ENCODE peak calls at places on chromosomes 2 and 18, in six cellular contexts. One of them, this sample, is unnamed.

GRCh38 chr2:241893265-241893664 is 23.7 kb downstream of the RTP5 start:
- DNase-seq in GM12865: no peak
- DNase-seq in adrenal gland: no peak
- DNase-seq in Calu3: no peak
- DNase-seq in A172: no peak
- DNase-seq in left lung: peak; percentile 12
- DNase-seq in this sample: no peak

GRCh38 chr2:69608109-69608508 is 35.4 kb downstream of the AAK1 start:
- DNase-seq in left lung: no peak
- DNase-seq in Calu3: no peak
- DNase-seq in adrenal gland: no peak
- DNase-seq in GM12865: no peak
- DNase-seq in A172: no peak
- DNase-seq in this sample: no peak

GRCh38 chr2:53104263-53104662 is 663.3 kb upstream of the CHAC2 start:
- DNase-seq in left lung: no peak
- DNase-seq in A172: peak; percentile 91
- DNase-seq in GM12865: no peak
- DNase-seq in Calu3: peak; percentile 56
- DNase-seq in adrenal gland: no peak
- DNase-seq in this sample: no peak

GRCh38 chr2:122203523-122203922 is 448.1 kb downstream of the TSN start:
- DNase-seq in GM12865: no peak
- DNase-seq in adrenal gland: no peak
- DNase-seq in A172: no peak
- DNase-seq in Calu3: no peak
- DNase-seq in left lung: no peak
- DNase-seq in this sample: no peak

GRCh38 chr2:96241901-96242611 is 23.7 kb downstream of the TMEM127 start:
- DNase-seq in Calu3: no peak
- DNase-seq in GM12865: peak; percentile 89
- DNase-seq in adrenal gland: peak; percentile 78
- DNase-seq in left lung: peak; percentile 74
- DNase-seq in A172: peak; percentile 89
- DNase-seq in this sample: peak; percentile 72

GRCh38 chr2:227052879-227053278 is 111.1 kb downstream of the COL4A4 start:
- DNase-seq in left lung: no peak
- DNase-seq in GM12865: no peak
- DNase-seq in Calu3: no peak
- DNase-seq in A172: no peak
- DNase-seq in adrenal gland: no peak
- DNase-seq in this sample: no peak

GRCh38 chr2:173544621-173545363 is 190.1 kb downstream of the CDCA7 start:
- DNase-seq in adrenal gland: no peak
- DNase-seq in GM12865: no peak
- DNase-seq in Calu3: peak; percentile 36
- DNase-seq in A172: no peak
- DNase-seq in left lung: no peak
- DNase-seq in this sample: no peak

GRCh38 chr2:37802106-37802791 is 122.8 kb upstream of the RMDN2 start:
- DNase-seq in A172: peak; percentile 40
- DNase-seq in Calu3: peak; percentile 44
- DNase-seq in adrenal gland: no peak
- DNase-seq in left lung: peak; percentile 78
- DNase-seq in GM12865: no peak
- DNase-seq in this sample: no peak

GRCh38 chr2:111036042-111036441 is 84.7 kb upstream of the BCL2L11 start:
- DNase-seq in A172: no peak
- DNase-seq in GM12865: peak; percentile 56
- DNase-seq in left lung: no peak
- DNase-seq in Calu3: no peak
- DNase-seq in adrenal gland: no peak
- DNase-seq in this sample: no peak

GRCh38 chr2:11177871-11178598 is 22.8 kb downstream of the SLC66A3 start:
- DNase-seq in Calu3: no peak
- DNase-seq in GM12865: no peak
- DNase-seq in A172: no peak
- DNase-seq in adrenal gland: no peak
- DNase-seq in left lung: no peak
- DNase-seq in this sample: no peak

GRCh38 chr2:168894101-168894500 is 3.9 kb upstream of the SPC25 start:
- DNase-seq in left lung: no peak
- DNase-seq in A172: no peak
- DNase-seq in adrenal gland: no peak
- DNase-seq in GM12865: no peak
- DNase-seq in Calu3: no peak
- DNase-seq in this sample: no peak

GRCh38 chr2:21008014-21008789 is 35.7 kb downstream of the APOB start:
- DNase-seq in left lung: no peak
- DNase-seq in adrenal gland: no peak
- DNase-seq in A172: no peak
- DNase-seq in Calu3: no peak
- DNase-seq in GM12865: no peak
- DNase-seq in this sample: no peak

GRCh38 chr2:127508025-127508620 is 18.2 kb downstream of the IWS1 start:
- DNase-seq in Calu3: no peak
- DNase-seq in left lung: no peak
- DNase-seq in A172: no peak
- DNase-seq in adrenal gland: no peak
- DNase-seq in GM12865: no peak
- DNase-seq in this sample: no peak

GRCh38 chr18:6609882-6610281 is 119.6 kb upstream of the ARHGAP28 start:
- DNase-seq in left lung: no peak
- DNase-seq in A172: no peak
- DNase-seq in adrenal gland: no peak
- DNase-seq in Calu3: no peak
- DNase-seq in GM12865: no peak
- DNase-seq in this sample: no peak

GRCh38 chr18:52236134-52236533 is 103.9 kb upstream of the DCC start:
- DNase-seq in GM12865: no peak
- DNase-seq in A172: peak; percentile 12
- DNase-seq in Calu3: no peak
- DNase-seq in left lung: no peak
- DNase-seq in adrenal gland: no peak
- DNase-seq in this sample: no peak

GRCh38 chr2:149164827-149165226 is 126.3 kb downstream of the LYPD6B start:
- DNase-seq in GM12865: no peak
- DNase-seq in A172: no peak
- DNase-seq in Calu3: no peak
- DNase-seq in left lung: no peak
- DNase-seq in adrenal gland: no peak
- DNase-seq in this sample: no peak

GRCh38 chr2:9029721-9030120 is 26.2 kb upstream of the MBOAT2 start:
- DNase-seq in left lung: no peak
- DNase-seq in Calu3: no peak
- DNase-seq in A172: no peak
- DNase-seq in adrenal gland: no peak
- DNase-seq in GM12865: no peak
- DNase-seq in this sample: no peak

GRCh38 chr18:3869848-3870247 is 419.9 kb downstream of the TGIF1 start:
- DNase-seq in A172: peak; percentile 72
- DNase-seq in left lung: no peak
- DNase-seq in Calu3: peak; percentile 7
- DNase-seq in adrenal gland: no peak
- DNase-seq in GM12865: peak; percentile 16
- DNase-seq in this sample: peak; percentile 59

GRCh38 chr2:230956827-230957755 is 32.0 kb upstream of the GPR55 start:
- DNase-seq in GM12865: peak; percentile 96
- DNase-seq in A172: peak; percentile 81
- DNase-seq in Calu3: peak; percentile 27
- DNase-seq in adrenal gland: peak; percentile 61
- DNase-seq in left lung: peak; percentile 54
- DNase-seq in this sample: no peak

GRCh38 chr18:55353806-55354205 is 234.2 kb downstream of the TCF4 start:
- DNase-seq in Calu3: no peak
- DNase-seq in adrenal gland: no peak
- DNase-seq in A172: no peak
- DNase-seq in left lung: no peak
- DNase-seq in GM12865: no peak
- DNase-seq in this sample: peak; percentile 23

GRCh38 chr18:3910507-3910906 is 460.5 kb downstream of the TGIF1 start:
- DNase-seq in GM12865: no peak
- DNase-seq in left lung: no peak
- DNase-seq in Calu3: no peak
- DNase-seq in adrenal gland: no peak
- DNase-seq in A172: no peak
- DNase-seq in this sample: no peak

GRCh38 chr2:64914735-64915509 is 74.3 kb upstream of the SLC1A4 start:
- DNase-seq in Calu3: no peak
- DNase-seq in left lung: no peak
- DNase-seq in A172: no peak
- DNase-seq in adrenal gland: no peak
- DNase-seq in GM12865: peak; percentile 96
- DNase-seq in this sample: peak; percentile 74

GRCh38 chr2:88764850-88765153 is 73.3 kb downstream of the RPIA start:
- DNase-seq in Calu3: no peak
- DNase-seq in left lung: no peak
- DNase-seq in GM12865: no peak
- DNase-seq in A172: no peak
- DNase-seq in adrenal gland: no peak
- DNase-seq in this sample: no peak

GRCh38 chr18:21550510-21550970 is 50.0 kb downstream of the ESCO1 start:
- DNase-seq in A172: no peak
- DNase-seq in left lung: no peak
- DNase-seq in Calu3: no peak
- DNase-seq in GM12865: no peak
- DNase-seq in adrenal gland: no peak
- DNase-seq in this sample: no peak

GRCh38 chr2:126761256-126761980 is 105.5 kb downstream of the GYPC start:
- DNase-seq in GM12865: no peak
- DNase-seq in Calu3: no peak
- DNase-seq in left lung: no peak
- DNase-seq in A172: no peak
- DNase-seq in adrenal gland: peak; percentile 50
- DNase-seq in this sample: no peak

GRCh38 chr2:74036450-74037175 is 51.9 kb downstream of the TET3 start:
- DNase-seq in adrenal gland: no peak
- DNase-seq in Calu3: no peak
- DNase-seq in A172: no peak
- DNase-seq in left lung: no peak
- DNase-seq in GM12865: no peak
- DNase-seq in this sample: no peak

GRCh38 chr2:19648583-19648982 is 253.2 kb downstream of the TTC32 start:
- DNase-seq in left lung: no peak
- DNase-seq in adrenal gland: no peak
- DNase-seq in GM12865: no peak
- DNase-seq in Calu3: no peak
- DNase-seq in A172: peak; percentile 70
- DNase-seq in this sample: no peak

GRCh38 chr2:37156071-37156856 is 516 bp downstream of the EIF2AK2 start:
- DNase-seq in GM12865: peak; percentile 37
- DNase-seq in A172: peak; percentile 52
- DNase-seq in adrenal gland: peak; percentile 78
- DNase-seq in Calu3: peak; percentile 46
- DNase-seq in left lung: peak; percentile 47
- DNase-seq in this sample: peak; percentile 51

GRCh38 chr2:237527766-237528165 is 38.6 kb upstream of the PRLH start:
- DNase-seq in GM12865: no peak
- DNase-seq in Calu3: no peak
- DNase-seq in left lung: no peak
- DNase-seq in adrenal gland: no peak
- DNase-seq in A172: no peak
- DNase-seq in this sample: no peak

GRCh38 chr2:72950558-72951255 is 33.4 kb downstream of the EMX1 start:
- DNase-seq in Calu3: no peak
- DNase-seq in adrenal gland: no peak
- DNase-seq in left lung: no peak
- DNase-seq in A172: no peak
- DNase-seq in GM12865: no peak
- DNase-seq in this sample: no peak

GRCh38 chr18:48230459-48231113 is 178.6 kb downstream of the ZBTB7C start:
- DNase-seq in A172: peak; percentile 57
- DNase-seq in GM12865: peak; percentile 54
- DNase-seq in left lung: peak; percentile 70
- DNase-seq in Calu3: peak; percentile 65
- DNase-seq in adrenal gland: peak; percentile 91
- DNase-seq in this sample: peak; percentile 64

GRCh38 chr2:169822785-169823392 is 1.8 kb downstream of the METTL5 start:
- DNase-seq in GM12865: no peak
- DNase-seq in adrenal gland: no peak
- DNase-seq in A172: no peak
- DNase-seq in left lung: no peak
- DNase-seq in Calu3: no peak
- DNase-seq in this sample: no peak

GRCh38 chr2:138307099-138307498 is 194.5 kb upstream of the SPOPL start:
- DNase-seq in Calu3: no peak
- DNase-seq in A172: no peak
- DNase-seq in adrenal gland: no peak
- DNase-seq in GM12865: no peak
- DNase-seq in left lung: no peak
- DNase-seq in this sample: no peak

GRCh38 chr2:127641846-127642510 is 4.0 kb upstream of the GPR17 start:
- DNase-seq in GM12865: no peak
- DNase-seq in A172: no peak
- DNase-seq in left lung: no peak
- DNase-seq in Calu3: no peak
- DNase-seq in adrenal gland: no peak
- DNase-seq in this sample: peak; percentile 67

GRCh38 chr2:88738271-88738670 is 46.8 kb downstream of the RPIA start:
- DNase-seq in A172: no peak
- DNase-seq in left lung: no peak
- DNase-seq in GM12865: no peak
- DNase-seq in Calu3: no peak
- DNase-seq in adrenal gland: no peak
- DNase-seq in this sample: no peak

GRCh38 chr2:237511421-237511820 is 24.4 kb downstream of the MLPH start:
- DNase-seq in adrenal gland: no peak
- DNase-seq in Calu3: no peak
- DNase-seq in A172: no peak
- DNase-seq in left lung: no peak
- DNase-seq in GM12865: no peak
- DNase-seq in this sample: no peak

GRCh38 chr2:159285929-159286708 is at the start of gene WDSUB1:
- DNase-seq in Calu3: peak; percentile 66
- DNase-seq in adrenal gland: peak; percentile 92
- DNase-seq in A172: peak; percentile 38
- DNase-seq in GM12865: peak; percentile 53
- DNase-seq in left lung: peak; percentile 77
- DNase-seq in this sample: peak; percentile 45

This sample was measured in Kasumi-1.